ENCODE peak calls at places on chromosomes 1 and 21, in nine cellular contexts. C is mesothelial cell of epicardium; X is CD4-positive, CD25-positive, alpha-beta regulatory T cell; P is GM19239; G is activated naive CD4-positive, alpha-beta T cell; L is activated T-cell treated with anti-CD3 and anti-CD28 coated beads for 1 hour; F is SHP77; Q is aorta; J is non-pigmented ciliary epithelial cell. B is an unnamed sample.

GRCh38 chr1:61873581-61873980 is 131.3 kb downstream of the PATJ start:
- DNase-seq in C (no peak), X (no peak), P (no peak), G (no peak), L (no peak), F (no peak), Q (no peak), J (no peak), B (no peak)

GRCh38 chr1:207032528-207033017 is at the start of gene C1orf116:
- DNase-seq in C (no peak), X (no peak), P (no peak), G (no peak), L (no peak), F (peak), Q (no peak), J (no peak), B (no peak)

GRCh38 chr1:8371372-8371991 is 53.6 kb downstream of the SLC45A1 start:
- DNase-seq in C (no peak), X (no peak), P (no peak), G (no peak), L (no peak), F (no peak), Q (peak), J (no peak), B (no peak)

GRCh38 chr1:22018583-22019559 is 17.4 kb downstream of the CELA3A start:
- DNase-seq in C (no peak), X (peak), P (no peak), G (no peak), L (peak), F (no peak), Q (no peak), J (peak), B (peak)

GRCh38 chr1:175885247-175885646 is 141.9 kb upstream of the TNR start:
- DNase-seq in C (no peak), X (no peak), P (no peak), G (no peak), L (no peak), F (no peak), Q (no peak), J (no peak), B (no peak)

GRCh38 chr1:29690156-29690555 is 453.8 kb downstream of the PTPRU start:
- DNase-seq in C (no peak), X (no peak), P (no peak), G (no peak), L (no peak), F (no peak), Q (no peak), J (no peak), B (no peak)

GRCh38 chr1:241555526-241555925 is 23.3 kb downstream of the KMO start:
- DNase-seq in C (no peak), X (no peak), P (no peak), G (no peak), L (no peak), F (no peak), Q (no peak), J (no peak), B (no peak)

GRCh38 chr1:198860371-198860770 is 221.5 kb downstream of the PTPRC start:
- DNase-seq in C (no peak), X (no peak), P (no peak), G (no peak), L (no peak), F (no peak), Q (no peak), J (no peak), B (no peak)

GRCh38 chr1:109532365-109533136 is 7.1 kb upstream of the GPR61 start:
- DNase-seq in C (peak), X (peak), P (peak), G (peak), L (peak), F (peak), Q (peak), J (peak), B (peak)

GRCh38 chr1:85976806-85977205 is 179.8 kb downstream of the COL24A1 start:
- DNase-seq in C (no peak), X (no peak), P (no peak), G (no peak), L (no peak), F (no peak), Q (no peak), J (no peak), B (no peak)

GRCh38 chr1:3483801-3484444 is 29.5 kb downstream of the ARHGEF16 start:
- DNase-seq in C (no peak), X (no peak), P (peak), G (no peak), L (peak), F (no peak), Q (no peak), J (no peak), B (peak)

GRCh38 chr1:86470859-86471258 is 2.1 kb downstream of the CLCA1 start:
- DNase-seq in C (no peak), X (no peak), P (no peak), G (no peak), L (no peak), F (no peak), Q (no peak), J (no peak), B (no peak)

GRCh38 chr1:171081220-171081993 is 9.3 kb upstream of the FMO3 start:
- DNase-seq in C (no peak), X (peak), P (no peak), G (no peak), L (no peak), F (no peak), Q (no peak), J (peak), B (no peak)

GRCh38 chr1:24958766-24959622 is 28.9 kb upstream of the RUNX3 start:
- DNase-seq in C (no peak), X (no peak), P (no peak), G (no peak), L (no peak), F (no peak), Q (no peak), J (no peak), B (no peak)

GRCh38 chr1:50603274-50604271 is 180.3 kb upstream of the DMRTA2 start:
- DNase-seq in C (no peak), X (no peak), P (no peak), G (no peak), L (no peak), F (no peak), Q (no peak), J (no peak), B (no peak)

GRCh38 chr1:74420497-74420896 is 91.9 kb downstream of the LRRC53 start:
- DNase-seq in C (no peak), X (no peak), P (no peak), G (no peak), L (no peak), F (no peak), Q (no peak), J (no peak), B (no peak)

GRCh38 chr1:111219466-111220286 is 7.8 kb upstream of the CHI3L2 start:
- DNase-seq in C (no peak), X (peak), P (no peak), G (no peak), L (no peak), F (no peak), Q (no peak), J (no peak), B (peak)

GRCh38 chr1:95742591-95743089 is 508.6 kb downstream of the RWDD3 start:
- DNase-seq in C (no peak), X (no peak), P (no peak), G (no peak), L (no peak), F (no peak), Q (no peak), J (peak), B (no peak)

GRCh38 chr1:28914228-28915035 is at the start of gene EPB41:
- DNase-seq in C (peak), X (peak), P (peak), G (peak), L (peak), F (peak), Q (peak), J (peak), B (peak)

GRCh38 chr1:240831191-240831631 is 219.3 kb upstream of the GREM2 start:
- DNase-seq in C (no peak), X (no peak), P (no peak), G (no peak), L (no peak), F (no peak), Q (no peak), J (peak), B (no peak)

GRCh38 chr1:184270556-184270955 is 116.3 kb upstream of the C1orf21 start:
- DNase-seq in C (no peak), X (no peak), P (no peak), G (no peak), L (no peak), F (no peak), Q (no peak), J (no peak), B (no peak)

GRCh38 chr1:230797376-230798186 is 50.4 kb downstream of the CAPN9 start:
- DNase-seq in C (peak), X (peak), P (no peak), G (no peak), L (no peak), F (peak), Q (no peak), J (peak), B (no peak)

GRCh38 chr1:235628316-235629006 is 21.1 kb downstream of the GNG4 start:
- DNase-seq in C (no peak), X (no peak), P (no peak), G (no peak), L (no peak), F (no peak), Q (no peak), J (no peak), B (no peak)

GRCh38 chr1:161498646-161499045 is 6.6 kb upstream of the FCGR2A start:
- DNase-seq in C (no peak), X (no peak), P (no peak), G (no peak), L (no peak), F (no peak), Q (no peak), J (no peak), B (no peak)

GRCh38 chr1:33410091-33410701 is 20.7 kb downstream of the PHC2 start:
- DNase-seq in C (no peak), X (no peak), P (no peak), G (no peak), L (no peak), F (no peak), Q (no peak), J (no peak), B (no peak)

GRCh38 chr1:1001631-1002300 is 1.9 kb upstream of the HES4 start:
- DNase-seq in C (peak), X (peak), P (peak), G (peak), L (peak), F (peak), Q (peak), J (no peak), B (peak)

GRCh38 chr21:36203603-36203889 is 46.9 kb downstream of the DOP1B start:
- DNase-seq in C (no peak), X (peak), P (peak), G (no peak), L (no peak), F (no peak), Q (peak), J (peak), B (no peak)

GRCh38 chr1:207045466-207045865 is 5.5 kb downstream of the YOD1 start:
- DNase-seq in C (no peak), X (no peak), P (no peak), G (no peak), L (no peak), F (no peak), Q (no peak), J (no peak), B (no peak)

GRCh38 chr21:39712976-39713375 is 32.0 kb upstream of the IGSF5 start:
- DNase-seq in C (no peak), X (no peak), P (no peak), G (no peak), L (no peak), F (peak), Q (no peak), J (no peak), B (no peak)

GRCh38 chr21:31894441-31894840 is 21.6 kb downstream of the HUNK start:
- DNase-seq in C (no peak), X (no peak), P (no peak), G (no peak), L (no peak), F (no peak), Q (no peak), J (no peak), B (no peak)

GRCh38 chr21:44793269-44794030 is 8.2 kb downstream of the UBE2G2 start:
- DNase-seq in C (no peak), X (peak), P (peak), G (no peak), L (peak), F (peak), Q (no peak), J (no peak), B (peak)

GRCh38 chr1:151924691-151925587 is 15.6 kb upstream of the THEM4 start:
- DNase-seq in C (no peak), X (peak), P (no peak), G (no peak), L (no peak), F (no peak), Q (no peak), J (no peak), B (no peak)

GRCh38 chr1:40344597-40344996 is 27.5 kb upstream of the COL9A2 start:
- DNase-seq in C (no peak), X (peak), P (no peak), G (no peak), L (peak), F (no peak), Q (no peak), J (peak), B (peak)

GRCh38 chr1:182671779-182672486 is 12.5 kb downstream of the RGS8 start:
- DNase-seq in C (no peak), X (peak), P (no peak), G (no peak), L (no peak), F (peak), Q (no peak), J (no peak), B (no peak)

GRCh38 chr1:118339431-118340146 is 154.6 kb upstream of the SPAG17 start:
- DNase-seq in C (no peak), X (no peak), P (no peak), G (no peak), L (no peak), F (no peak), Q (no peak), J (no peak), B (no peak)

GRCh38 chr1:87039096-87039495 is 124.7 kb downstream of the HS2ST1 start:
- DNase-seq in C (no peak), X (no peak), P (no peak), G (no peak), L (no peak), F (no peak), Q (no peak), J (no peak), B (no peak)

B was measured in germinal center.